ENCODE peak calls at places on chromosome 16, in ten cellular contexts. N is ovary, V is A549, F is adrenal gland, G is body of pancreas, U is heart left ventricle, L is lower leg skin, O is spleen, A is suprapubic skin, P is prostate gland. X is an unnamed sample.
A peak's percentile ranks its signal among the peaks of the same experiment; 100 is the strongest.

GRCh38 chr16:14050297-14051027 is 20.7 kb upstream of the MRTFB start:
- DNase-seq in N (no peak), V (peak; percentile 48), F (peak; percentile 46), G (no peak), U (no peak), L (peak; percentile 56), O (no peak), A (peak; percentile 28), P (no peak), X (peak; percentile 12)

GRCh38 chr16:82993874-82994375 is 367.2 kb downstream of the CDH13 start:
- DNase-seq in N (no peak), V (no peak), F (no peak), G (no peak), U (no peak), L (no peak), O (no peak), A (no peak), P (no peak), X (no peak)

GRCh38 chr16:685967-686366 is 1.8 kb upstream of the JMJD8 start:
- DNase-seq in N (peak; percentile 57), V (no peak), F (peak; percentile 81), G (peak; percentile 65), U (no peak), L (no peak), O (peak; percentile 85), A (no peak), P (no peak), X (peak; percentile 81)

GRCh38 chr16:30092373-30093010 is 768 bp upstream of the TBX6 start:
- DNase-seq in N (peak; percentile 81), V (peak; percentile 96), F (peak; percentile 91), G (peak; percentile 82), U (peak; percentile 90), L (peak; percentile 94), O (peak; percentile 96), A (peak; percentile 90), P (peak; percentile 26), X (no peak)

GRCh38 chr16:85057212-85057889 is 29.8 kb downstream of the KIAA0513 start:
- DNase-seq in N (no peak), V (peak; percentile 72), F (no peak), G (peak; percentile 33), U (peak; percentile 6), L (no peak), O (no peak), A (no peak), P (no peak), X (no peak)

GRCh38 chr16:57613514-57613913 is 14.9 kb upstream of the ADGRG1 start:
- DNase-seq in N (no peak), V (no peak), F (no peak), G (peak; percentile 0), U (no peak), L (peak; percentile 52), O (peak; percentile 10), A (no peak), P (no peak), X (no peak)

GRCh38 chr16:4700380-4700996 is 7.1 kb downstream of the NUDT16L1 start:
- DNase-seq in N (no peak), V (no peak), F (no peak), G (no peak), U (no peak), L (no peak), O (no peak), A (no peak), P (no peak), X (no peak)

GRCh38 chr16:71537643-71538042 is 11.4 kb downstream of the CHST4 start:
- DNase-seq in N (no peak), V (peak; percentile 63), F (peak; percentile 73), G (peak; percentile 60), U (no peak), L (no peak), O (no peak), A (no peak), P (peak; percentile 29), X (peak; percentile 12)

GRCh38 chr16:58194790-58195189 is 3.1 kb downstream of the CSNK2A2 start:
- DNase-seq in N (no peak), V (no peak), F (no peak), G (no peak), U (no peak), L (no peak), O (no peak), A (no peak), P (no peak), X (no peak)

GRCh38 chr16:20372696-20373095 is 20.2 kb upstream of the UMOD start:
- DNase-seq in N (no peak), V (no peak), F (no peak), G (no peak), U (no peak), L (no peak), O (no peak), A (no peak), P (no peak), X (no peak)

GRCh38 chr16:57694556-57695377 is at the start of gene DRC7:
- DNase-seq in N (no peak), V (peak; percentile 93), F (peak; percentile 65), G (peak; percentile 91), U (no peak), L (peak; percentile 77), O (peak; percentile 83), A (peak; percentile 54), P (no peak), X (peak; percentile 86)

GRCh38 chr16:70250748-70251650 is 741 bp downstream of the EXOSC6 start:
- DNase-seq in N (peak; percentile 47), V (peak; percentile 50), F (peak; percentile 66), G (peak; percentile 46), U (peak; percentile 68), L (peak; percentile 75), O (peak; percentile 85), A (no peak), P (peak; percentile 29), X (peak; percentile 49)

GRCh38 chr16:48203974-48204824 is 39.9 kb upstream of the LONP2 start:
- DNase-seq in N (no peak), V (no peak), F (no peak), G (peak; percentile 75), U (no peak), L (no peak), O (no peak), A (no peak), P (no peak), X (no peak)
- TF ChIP-seq POLR2A in N (no peak), V (no peak), F (no peak), G (no peak), U (no peak), L (no peak), O (no peak), A (no peak), P (no peak), X (no peak)

GRCh38 chr16:17356243-17356933 is 114.4 kb downstream of the XYLT1 start:
- DNase-seq in N (no peak), V (no peak), F (no peak), G (no peak), U (no peak), L (peak; percentile 61), O (peak; percentile 56), A (no peak), P (no peak), X (no peak)
- TF ChIP-seq POLR2A in N (no peak), V (no peak), F (no peak), G (no peak), U (no peak), L (no peak), O (no peak), A (no peak), P (no peak), X (no peak)

GRCh38 chr16:11328172-11329079 is 16.8 kb upstream of the RMI2 start:
- DNase-seq in N (peak; percentile 79), V (peak; percentile 78), F (peak; percentile 90), G (peak; percentile 71), U (peak; percentile 80), L (no peak), O (peak; percentile 85), A (no peak), P (no peak), X (peak; percentile 93)
- TF ChIP-seq POLR2A in N (no peak), V (no peak), F (no peak), G (no peak), U (no peak), L (no peak), O (no peak), A (no peak), P (no peak), X (no peak)

DNA sequence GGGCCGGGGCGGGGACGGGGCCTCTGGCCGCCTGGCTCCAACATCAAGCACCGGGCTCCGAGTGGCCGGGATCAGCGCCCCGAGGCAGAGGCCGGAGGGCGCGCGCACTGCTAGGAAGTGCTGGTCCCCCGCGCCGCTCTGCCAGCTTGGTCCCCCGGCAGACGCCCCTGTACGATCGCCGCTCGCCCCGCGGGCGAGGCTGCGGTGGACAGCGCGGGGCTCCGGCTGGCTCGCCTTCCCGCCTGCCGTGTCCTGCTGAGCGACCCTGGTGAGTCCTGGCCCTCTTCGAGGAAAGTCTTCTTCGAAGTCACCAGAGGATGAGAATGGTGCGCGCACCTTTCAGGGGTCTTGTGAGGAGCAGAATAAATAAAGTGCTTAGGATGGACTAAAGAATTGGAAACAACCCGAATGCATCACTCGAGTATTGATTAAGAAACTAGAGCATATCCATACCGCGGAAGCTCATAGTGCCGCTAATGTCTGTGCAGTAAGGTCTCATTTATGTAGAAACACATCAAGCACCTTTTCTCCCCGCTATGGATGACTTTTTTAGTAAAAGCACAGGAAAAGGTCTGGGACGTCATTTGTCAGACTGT is 389 bp downstream of the ZNF213 start:
- DNase-seq in N (no peak), V (no peak), F (no peak), G (no peak), U (no peak), L (no peak), O (no peak), A (no peak), P (no peak), X (no peak)
- TF ChIP-seq POLR2A in N (no peak), V (peak; percentile 70), F (peak; percentile 25), G (no peak), U (no peak), L (no peak), O (peak; percentile 11), A (no peak), P (no peak), X (peak; percentile 85)

DNA sequence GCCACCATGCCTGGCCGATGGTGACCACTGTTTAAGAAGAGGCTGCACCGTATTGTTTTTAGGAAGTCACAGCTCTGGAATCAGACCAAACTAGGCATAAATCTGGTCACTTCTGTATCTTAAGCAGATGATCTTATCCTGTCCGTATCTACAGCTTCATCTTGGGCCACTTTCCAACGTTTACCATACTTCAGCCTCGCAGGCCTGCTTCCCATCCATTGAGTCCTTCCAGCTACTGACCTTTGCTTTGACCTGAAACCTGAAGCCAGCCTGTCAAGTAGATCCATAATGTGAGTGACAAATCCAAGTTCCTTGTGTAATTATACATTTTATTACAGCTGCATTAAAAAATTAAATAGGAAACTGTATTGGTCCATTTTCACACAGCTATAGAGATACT is 1033.0 kb downstream of the CDH11 start:
- DNase-seq in N (no peak), V (no peak), F (no peak), G (no peak), U (no peak), L (no peak), O (no peak), A (no peak), P (no peak), X (no peak)
- TF ChIP-seq POLR2A in N (no peak), V (no peak), F (no peak), G (no peak), U (no peak), L (no peak), O (no peak), A (no peak), P (no peak), X (no peak)

GRCh38 chr16:2761886-2762583 is 9.6 kb downstream of the SRRM2 start:
- DNase-seq in N (no peak), V (no peak), F (no peak), G (no peak), U (peak; percentile 40), L (no peak), O (peak; percentile 71), A (no peak), P (no peak), X (no peak)
- TF ChIP-seq POLR2A in N (no peak), V (no peak), F (no peak), G (no peak), U (no peak), L (no peak), O (no peak), A (no peak), P (no peak), X (peak; percentile 12)